ENCODE peak calls at places on chromosomes 5 and 9, in five cellular contexts. Q, V, U, F and G are unnamed samples.

GRCh38 chr5:35237580-35238376 is 7.5 kb upstream of the PRLR start:
- DNase-seq in Q (no peak), V (no peak), U (no peak), F (no peak), G (no peak)

GRCh38 chr9:19875291-19875910 is 86.6 kb upstream of the SLC24A2 start:
- DNase-seq in Q (no peak), V (no peak), U (no peak), F (no peak), G (no peak)

GRCh38 chr5:96031811-96032261 is 70.2 kb upstream of the ELL2 start:
- DNase-seq in Q (no peak), V (no peak), U (no peak), F (no peak), G (peak; percentile 64)

GRCh38 chr5:22496666-22497065 is 356.5 kb downstream of the CDH12 start:
- DNase-seq in Q (no peak), V (no peak), U (no peak), F (no peak), G (no peak)

GRCh38 chr9:115143689-115144088 is 25.7 kb upstream of the TNC start:
- DNase-seq in Q (no peak), V (no peak), U (no peak), F (no peak), G (no peak)

GRCh38 chr5:173733065-173733824 is 116.8 kb upstream of the BOD1 start:
- DNase-seq in Q (peak; percentile 3), V (no peak), U (no peak), F (no peak), G (no peak)

GRCh38 chr5:52989781-52990530 is 804 bp downstream of the ITGA2 start:
- DNase-seq in Q (peak; percentile 77), V (peak; percentile 43), U (peak; percentile 78), F (peak; percentile 33), G (no peak)

GRCh38 chr9:25322138-25322537 is 356.1 kb downstream of the TUSC1 start:
- DNase-seq in Q (no peak), V (no peak), U (no peak), F (no peak), G (no peak)

GRCh38 chr5:96149546-96149945 is 187.9 kb upstream of the ELL2 start:
- DNase-seq in Q (no peak), V (no peak), U (no peak), F (no peak), G (peak; percentile 86)

GRCh38 chr5:453725-454481 is 10.9 kb downstream of the EXOC3 start:
- DNase-seq in Q (peak; percentile 38), V (no peak), U (no peak), F (peak; percentile 54), G (no peak)

GRCh38 chr5:169190860-169191259 is 110.1 kb downstream of the SLIT3 start:
- DNase-seq in Q (no peak), V (no peak), U (no peak), F (no peak), G (no peak)

GRCh38 chr9:74277532-74277931 is 219.6 kb upstream of the RORB start:
- DNase-seq in Q (no peak), V (no peak), U (no peak), F (peak; percentile 2), G (no peak)

GRCh38 chr5:61048534-61048933 is 103.5 kb downstream of the NDUFAF2 start:
- DNase-seq in Q (no peak), V (no peak), U (peak; percentile 24), F (no peak), G (peak; percentile 33)

GRCh38 chr5:98904786-98905185 is 24.0 kb downstream of the CHD1 start:
- DNase-seq in Q (no peak), V (no peak), U (peak; percentile 48), F (no peak), G (no peak)

GRCh38 chr9:97514531-97514930 is 13.1 kb downstream of the TMOD1 start:
- DNase-seq in Q (no peak), V (no peak), U (peak; percentile 49), F (no peak), G (no peak)

GRCh38 chr5:39148983-39149534 is 70.3 kb downstream of the FYB1 start:
- DNase-seq in Q (no peak), V (no peak), U (peak; percentile 77), F (peak; percentile 62), G (no peak)

GRCh38 chr9:98129451-98129881 is 10.4 kb upstream of the TRIM14 start:
- DNase-seq in Q (no peak), V (peak; percentile 44), U (no peak), F (peak; percentile 35), G (no peak)

GRCh38 chr5:112626079-112626478 is 111.6 kb upstream of the APC start:
- DNase-seq in Q (no peak), V (no peak), U (no peak), F (no peak), G (no peak)

GRCh38 chr9:90841615-90842014 is 40.0 kb downstream of the SYK start:
- DNase-seq in Q (no peak), V (no peak), U (no peak), F (no peak), G (no peak)

GRCh38 chr5:165996484-165996883 is 2295.0 kb upstream of the WWC1 start:
- DNase-seq in Q (no peak), V (no peak), U (no peak), F (no peak), G (no peak)

GRCh38 chr9:134490446-134490845 is 151.2 kb upstream of the COL5A1 start:
- DNase-seq in Q (peak; percentile 24), V (no peak), U (no peak), F (no peak), G (no peak)

GRCh38 chr9:130344366-130344765 is 78.8 kb downstream of the HMCN2 start:
- DNase-seq in Q (no peak), V (no peak), U (no peak), F (no peak), G (no peak)

GRCh38 chr5:14156611-14157493 is 13.7 kb downstream of the TRIO start:
- DNase-seq in Q (no peak), V (no peak), U (peak; percentile 91), F (no peak), G (peak; percentile 84)

GRCh38 chr5:33556330-33557328 is 115.9 kb downstream of the TARS1 start:
- DNase-seq in Q (no peak), V (no peak), U (no peak), F (peak; percentile 8), G (no peak)

GRCh38 chr9:89718635-89719034 is 113.8 kb downstream of the GADD45G start:
- DNase-seq in Q (no peak), V (no peak), U (no peak), F (no peak), G (no peak)

GRCh38 chr5:133952729-133953567 is 15.5 kb downstream of the C5orf15 start:
- DNase-seq in Q (peak; percentile 78), V (peak; percentile 43), U (peak; percentile 74), F (no peak), G (no peak)

GRCh38 chr5:14202462-14202861 is 59.3 kb downstream of the TRIO start:
- DNase-seq in Q (no peak), V (no peak), U (peak; percentile 85), F (no peak), G (no peak)

GRCh38 chr5:135491552-135492318 is 39.6 kb upstream of the TIFAB start:
- DNase-seq in Q (no peak), V (peak; percentile 45), U (no peak), F (no peak), G (peak; percentile 53)

GRCh38 chr5:72785796-72786195 is 30.7 kb upstream of the TNPO1 start:
- DNase-seq in Q (no peak), V (no peak), U (no peak), F (no peak), G (no peak)

GRCh38 chr5:148565148-148565547 is 89.2 kb downstream of the HTR4 start:
- DNase-seq in Q (no peak), V (no peak), U (no peak), F (no peak), G (no peak)

GRCh38 chr5:148558892-148559291 is 95.4 kb downstream of the HTR4 start:
- DNase-seq in Q (no peak), V (no peak), U (no peak), F (no peak), G (no peak)

GRCh38 chr5:148559461-148559860 is 94.9 kb downstream of the HTR4 start:
- DNase-seq in Q (no peak), V (no peak), U (peak; percentile 79), F (no peak), G (no peak)

GRCh38 chr5:148561712-148562365 is 92.5 kb downstream of the HTR4 start:
- DNase-seq in Q (no peak), V (no peak), U (no peak), F (no peak), G (no peak)

DNA sequence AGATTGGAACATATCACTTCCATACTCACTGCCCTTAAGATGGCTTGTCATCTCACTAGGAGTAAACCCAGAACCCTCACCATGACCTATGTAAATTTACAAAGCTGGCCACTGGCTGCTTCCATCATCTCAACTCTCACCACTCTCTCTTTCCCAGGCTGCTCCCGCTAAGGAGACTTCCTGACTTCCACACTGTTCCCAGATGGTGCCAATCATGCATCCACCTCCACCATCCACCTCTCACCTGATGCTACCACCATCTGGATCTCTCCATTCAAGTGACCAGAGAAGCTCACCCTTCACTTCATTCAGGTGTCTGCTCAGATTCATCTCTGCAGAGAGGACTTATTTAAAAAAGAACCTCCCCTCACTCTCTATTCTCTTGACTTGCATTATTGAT is 91.3 kb downstream of the HTR4 start:
- DNase-seq in Q (no peak), V (no peak), U (no peak), F (no peak), G (no peak)
- H3K27ac ChIP-seq in Q (no peak overlapping the region), V (no peak overlapping the region), U (no peak overlapping the region), F (no peak overlapping the region), G (no peak overlapping the region)

GRCh38 chr5:158938181-158938580 is 161.5 kb downstream of the EBF1 start:
- DNase-seq in Q (no peak), V (no peak), U (no peak), F (no peak), G (no peak)

GRCh38 chr5:158943569-158943968 is 156.1 kb downstream of the EBF1 start:
- DNase-seq in Q (no peak), V (no peak), U (no peak), F (no peak), G (no peak)

GRCh38 chr5:158940977-158941376 is 158.7 kb downstream of the EBF1 start:
- DNase-seq in Q (no peak), V (no peak), U (no peak), F (no peak), G (no peak)

GRCh38 chr5:158943057-158943456 is 156.7 kb downstream of the EBF1 start:
- DNase-seq in Q (peak; percentile 80), V (no peak), U (no peak), F (no peak), G (peak; percentile 77)

GRCh38 chr5:158942217-158942616 is 157.5 kb downstream of the EBF1 start:
- DNase-seq in Q (no peak), V (no peak), U (no peak), F (no peak), G (no peak)
- H3K27ac ChIP-seq in Q (no peak overlapping the region), V (no peak overlapping the region), U (no peak overlapping the region), F (no peak overlapping the region), G (no peak overlapping the region)

GRCh38 chr9:83778164-83778563 is 39.4 kb downstream of the GKAP1 start:
- DNase-seq in Q (no peak), V (no peak), U (no peak), F (no peak), G (no peak)
- H3K27ac ChIP-seq in Q (no peak overlapping the region), V (no peak overlapping the region), U (no peak overlapping the region), F (no peak overlapping the region), G (no peak overlapping the region)

DNA sequence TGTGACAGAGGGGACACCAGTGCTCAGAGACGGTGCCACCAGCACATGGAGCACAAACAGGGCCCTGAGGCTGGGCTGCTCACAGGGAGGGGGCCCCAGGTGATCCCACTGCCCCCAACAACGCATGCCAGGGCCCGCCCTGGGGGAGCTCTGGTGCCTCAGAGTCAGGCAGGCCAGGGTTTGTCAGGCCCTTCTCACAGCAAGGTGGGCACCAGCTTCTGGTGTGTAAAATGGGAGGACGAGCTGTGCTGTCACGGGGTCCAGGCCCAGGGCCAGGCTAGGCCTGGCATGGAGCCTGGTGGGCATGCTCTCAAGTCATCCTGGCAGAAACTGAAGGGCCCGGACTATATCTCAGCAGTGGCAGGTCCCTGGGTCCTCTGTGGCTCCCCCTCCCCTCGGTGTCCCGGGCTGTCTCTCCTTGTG is 34.5 kb downstream of the PRRT1B start:
- DNase-seq in Q (peak; percentile 69), V (no peak), U (no peak), F (no peak), G (no peak)
- H3K27ac ChIP-seq in Q (no peak overlapping the region), V (no peak overlapping the region), U (no peak overlapping the region), F (peak overlapping the region; percentile 67), G (no peak overlapping the region)